ENCODE peak calls at places on chromosome 20, in six cellular contexts. J, I, Y, B, Q and N are unnamed samples.

GRCh38 chr20:40489886-40490285 is 199.2 kb downstream of the MAFB start:
- DNase-seq in J (no peak), I (no peak), Y (no peak), B (peak), Q (no peak), N (no peak)

GRCh38 chr20:57718490-57719009 is 8.7 kb upstream of the PMEPA1 start:
- DNase-seq in J (peak), I (peak), Y (peak), B (peak), Q (peak), N (peak)

GRCh38 chr20:21936720-21937380 is 231.4 kb downstream of the PAX1 start:
- DNase-seq in J (no peak), I (no peak), Y (no peak), B (no peak), Q (no peak), N (no peak)

GRCh38 chr20:3189561-3190131 is 14.8 kb downstream of the DDRGK1 start:
- DNase-seq in J (no peak), I (no peak), Y (no peak), B (no peak), Q (no peak), N (no peak)

GRCh38 chr20:44180814-44181213 is 6.2 kb downstream of the JPH2 start:
- DNase-seq in J (no peak), I (peak), Y (peak), B (no peak), Q (no peak), N (no peak)

GRCh38 chr20:59161626-59162170 is 1.9 kb upstream of the ZNF831 start:
- DNase-seq in J (no peak), I (no peak), Y (no peak), B (no peak), Q (no peak), N (no peak)

GRCh38 chr20:59775221-59776055 is 158.0 kb downstream of the SYCP2 start:
- DNase-seq in J (no peak), I (peak), Y (no peak), B (no peak), Q (no peak), N (no peak)

GRCh38 chr20:41374568-41374920 is 7.9 kb upstream of the EMILIN3 start:
- DNase-seq in J (no peak), I (no peak), Y (no peak), B (no peak), Q (no peak), N (no peak)

GRCh38 chr20:22700387-22700786 is 116.0 kb upstream of the FOXA2 start:
- DNase-seq in J (no peak), I (no peak), Y (no peak), B (no peak), Q (no peak), N (no peak)

GRCh38 chr20:51404297-51405060 is 138.0 kb downstream of the NFATC2 start:
- DNase-seq in J (no peak), I (no peak), Y (no peak), B (peak), Q (no peak), N (no peak)

GRCh38 chr20:48455606-48456360 is 372.0 kb downstream of the PREX1 start:
- DNase-seq in J (no peak), I (peak), Y (no peak), B (no peak), Q (no peak), N (no peak)

GRCh38 chr20:34638532-34638931 is 38.4 kb downstream of the PIGU start:
- DNase-seq in J (no peak), I (no peak), Y (no peak), B (no peak), Q (peak), N (no peak)

GRCh38 chr20:5971203-5971602 is 20.8 kb downstream of the MCM8 start:
- DNase-seq in J (no peak), I (no peak), Y (no peak), B (no peak), Q (no peak), N (no peak)

GRCh38 chr20:37500311-37500710 is 20.7 kb upstream of the NNAT start:
- DNase-seq in J (no peak), I (peak), Y (no peak), B (no peak), Q (no peak), N (no peak)

GRCh38 chr20:62367483-62368302 is 581 bp upstream of the LAMA5 start:
- DNase-seq in J (no peak), I (peak), Y (peak), B (no peak), Q (no peak), N (no peak)

GRCh38 chr20:52801628-52802006 is 170.5 kb upstream of the TSHZ2 start:
- DNase-seq in J (no peak), I (no peak), Y (peak), B (no peak), Q (no peak), N (no peak)